ENCODE peak calls at places on chromosomes 3 and 15, in ten cellular contexts. G, N, I, C, X, U, M, L, S and J are unnamed samples.

GRCh38 chr15:71223516-71223915 is 108.2 kb downstream of the THSD4 start:
- DNase-seq in X (no peak), U (no peak), M (no peak), C (no peak), G (no peak), I (no peak), L (no peak), N (no peak), S (no peak), J (no peak)

GRCh38 chr3:10322355-10322715 is 1.4 kb upstream of the SEC13 start:
- DNase-seq in G (no peak), L (peak), X (no peak), I (no peak), C (no peak), U (no peak), N (no peak), M (peak), S (no peak), J (no peak)

GRCh38 chr15:101027920-101028319 is 108.8 kb downstream of the LRRK1 start:
- DNase-seq in U (no peak), L (no peak), N (no peak), M (no peak), S (no peak), G (no peak), X (no peak), C (no peak), I (peak), J (peak)

GRCh38 chr3:65888980-65889706 is 149.6 kb downstream of the MAGI1 start:
- DNase-seq in S (no peak), I (no peak), M (peak), U (no peak), X (peak), N (no peak), C (peak), L (no peak), G (no peak), J (no peak)

GRCh38 chr3:117844676-117845075 is 1135.1 kb downstream of the TUSC7 start:
- DNase-seq in X (no peak), M (peak), L (no peak), N (no peak), I (no peak), U (no peak), C (peak), S (no peak), G (no peak), J (no peak)

GRCh38 chr3:170741756-170742530 is 128.1 kb downstream of the RPL22L1 start:
- DNase-seq in C (no peak), U (no peak), G (no peak), L (no peak), S (no peak), X (no peak), N (no peak), I (no peak), M (no peak), J (no peak)

GRCh38 chr3:71921036-71921435 is 136.1 kb upstream of the PROK2 start:
- DNase-seq in N (no peak), G (no peak), C (no peak), U (no peak), X (no peak), S (no peak), L (no peak), I (no peak), M (no peak), J (no peak)

GRCh38 chr3:144324061-144324460 is 352.4 kb downstream of the DIPK2A start:
- DNase-seq in M (no peak), S (no peak), L (peak), I (no peak), U (no peak), X (no peak), C (no peak), N (no peak), G (no peak), J (no peak)

GRCh38 chr15:72796515-72797337 is 13.2 kb upstream of the ADPGK start:
- DNase-seq in G (peak), C (peak), U (peak), L (peak), N (peak), S (peak), I (no peak), X (no peak), M (peak), J (peak)

GRCh38 chr3:57797701-57798487 is 41.8 kb downstream of the SLMAP start:
- DNase-seq in S (no peak), C (no peak), N (no peak), G (no peak), U (no peak), I (no peak), M (no peak), L (no peak), X (no peak), J (no peak)

GRCh38 chr3:153595186-153595815 is 433.3 kb downstream of the RAP2B start:
- DNase-seq in L (peak), I (no peak), M (peak), U (peak), S (no peak), X (peak), C (peak), N (peak), G (no peak), J (no peak)

GRCh38 chr3:128578346-128578745 is 72.3 kb downstream of the RPN1 start:
- DNase-seq in X (no peak), C (no peak), G (no peak), L (no peak), M (no peak), N (no peak), U (no peak), S (no peak), I (no peak), J (no peak)

GRCh38 chr15:59521443-59521842 is 83.5 kb downstream of the FAM81A start:
- DNase-seq in G (no peak), X (no peak), N (no peak), M (no peak), S (no peak), U (no peak), I (no peak), C (no peak), L (no peak), J (no peak)

GRCh38 chr3:114226313-114226712 is 11.1 kb downstream of the ZNF80 start:
- DNase-seq in U (no peak), X (no peak), S (no peak), G (no peak), N (no peak), L (no peak), I (no peak), C (no peak), M (no peak), J (no peak)

GRCh38 chr3:129560269-129560787 is 17.4 kb downstream of the H1-8 start:
- DNase-seq in N (no peak), X (peak), M (peak), S (no peak), I (peak), C (peak), L (peak), G (no peak), U (peak), J (peak)

GRCh38 chr3:25071846-25072245 is 356.2 kb upstream of the RARB start:
- DNase-seq in M (no peak), S (no peak), U (no peak), G (no peak), I (no peak), L (no peak), X (no peak), C (no peak), N (no peak), J (no peak)

GRCh38 chr3:48595526-48596121 is 495 bp upstream of the COL7A1 start:
- DNase-seq in L (peak), N (no peak), I (peak), G (peak), X (peak), C (peak), U (no peak), S (no peak), M (peak), J (no peak)

GRCh38 chr15:59678620-59679019 is 10.5 kb downstream of the BNIP2 start:
- DNase-seq in X (no peak), U (no peak), N (no peak), I (no peak), G (no peak), S (no peak), C (no peak), M (peak), L (no peak), J (no peak)

GRCh38 chr15:92268900-92269299 is 124.8 kb upstream of the ST8SIA2 start:
- DNase-seq in N (no peak), S (no peak), U (no peak), I (no peak), X (no peak), M (no peak), C (no peak), G (no peak), L (no peak), J (no peak)

DNA sequence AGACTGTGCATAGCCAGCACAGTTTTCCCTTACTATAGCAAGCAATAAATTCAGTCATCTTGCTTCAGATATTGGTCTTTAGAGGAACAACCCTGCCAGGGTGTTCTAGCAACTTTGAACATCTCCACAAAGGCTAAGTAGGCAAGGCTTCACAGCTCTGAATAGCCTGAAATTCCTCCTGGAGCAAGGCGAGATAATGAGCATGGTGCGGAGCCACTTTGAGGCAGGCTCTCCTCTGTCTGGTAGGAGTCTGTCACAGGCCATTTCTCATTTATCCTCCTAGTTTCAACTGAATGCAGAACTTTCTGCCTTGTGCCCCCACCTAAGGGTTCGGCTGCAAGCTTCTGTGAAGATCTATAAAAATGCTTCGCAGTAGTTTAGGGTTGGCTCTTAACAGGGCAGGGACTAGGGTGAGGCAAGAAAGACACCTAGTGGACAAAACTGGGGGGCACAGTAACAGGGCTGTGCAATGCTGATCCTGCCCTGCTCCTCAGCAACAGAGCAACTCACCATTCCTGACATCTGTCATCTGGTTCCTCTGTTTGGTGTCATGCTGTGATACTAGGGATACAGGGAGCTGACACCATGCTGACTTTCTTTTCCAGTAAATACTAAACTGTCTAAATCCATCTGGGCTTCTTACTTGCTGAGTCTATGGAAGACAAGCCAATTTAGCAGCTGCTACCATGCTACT is 16.6 kb upstream of the EHHADH start:
- DNase-seq in S (peak), X (no peak), I (no peak), C (peak), N (no peak), U (peak), L (peak), G (no peak), M (peak), J (no peak)
- TF ChIP-seq CTCF in S (peak), X (peak), I (peak), C (peak), N (peak), U (peak), L (peak), G (no peak), M (peak), J (no peak)

GRCh38 chr3:172357850-172358754 is 90.2 kb downstream of the GHSR start:
- DNase-seq in U (no peak), M (peak), N (no peak), S (no peak), X (no peak), G (no peak), I (no peak), L (peak), C (peak), J (no peak)
- TF ChIP-seq CTCF in U (no peak), M (no peak), N (no peak), S (no peak), X (no peak), G (no peak), I (no peak), L (no peak), C (no peak), J (no peak)

GRCh38 chr3:194925614-194926013 is 239.9 kb downstream of the FAM43A start:
- DNase-seq in C (no peak), M (no peak), N (no peak), I (no peak), X (no peak), L (no peak), G (no peak), S (no peak), U (no peak), J (no peak)

GRCh38 chr3:194928183-194928736 is 242.6 kb downstream of the FAM43A start:
- DNase-seq in N (no peak), S (no peak), U (no peak), G (no peak), X (peak), M (peak), C (peak), I (no peak), L (no peak), J (no peak)

GRCh38 chr3:194930439-194931204 is 244.9 kb downstream of the FAM43A start:
- DNase-seq in N (no peak), M (peak), U (no peak), S (peak), I (peak), X (peak), C (peak), G (no peak), L (peak), J (no peak)

GRCh38 chr3:194931366-194931765 is 245.7 kb downstream of the FAM43A start:
- DNase-seq in N (no peak), I (no peak), G (no peak), M (no peak), L (no peak), U (no peak), S (no peak), X (no peak), C (no peak), J (no peak)

GRCh38 chr3:194928831-194929594 is 243.3 kb downstream of the FAM43A start:
- DNase-seq in I (no peak), C (no peak), G (no peak), M (no peak), L (peak), S (peak), X (no peak), N (no peak), U (peak), J (peak)
- TF ChIP-seq CTCF in I (peak), C (peak), G (no peak), M (peak), L (no peak), S (peak), X (peak), N (no peak), U (no peak), J (peak)

DNA sequence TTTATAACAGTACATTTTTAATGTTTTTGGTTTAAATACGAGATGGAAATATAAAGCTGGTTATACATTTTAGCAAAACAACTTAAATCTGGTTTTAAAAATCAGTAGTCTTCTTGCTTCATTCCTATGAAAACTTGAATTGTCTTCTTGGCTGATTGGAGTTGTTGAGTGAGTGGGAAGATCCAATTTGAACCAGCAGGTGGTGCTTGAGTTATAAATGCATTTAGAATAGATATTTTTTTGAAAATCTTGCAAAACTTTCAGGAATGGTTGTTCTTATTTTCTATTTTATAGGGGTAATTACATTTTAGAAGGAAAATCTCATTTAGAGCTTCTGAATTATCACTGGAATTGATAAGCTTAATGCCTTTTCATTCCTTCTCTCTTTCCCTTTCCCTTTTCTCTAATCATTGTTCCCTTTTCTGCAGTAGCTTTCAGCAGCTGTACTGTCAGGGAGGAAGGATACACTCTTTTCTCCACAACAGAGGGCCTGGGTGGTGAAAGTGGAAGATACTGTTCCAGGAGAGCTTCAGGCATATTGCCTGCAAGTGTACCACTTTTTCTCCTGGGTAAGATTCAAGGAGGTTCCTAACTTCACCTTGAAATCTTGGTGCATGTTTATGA is 335.6 kb downstream of the NLGN1 start:
- DNase-seq in S (no peak), X (peak), G (no peak), U (peak), C (peak), M (peak), L (peak), I (no peak), N (no peak), J (no peak)
- TF ChIP-seq CTCF in S (peak), X (peak), G (no peak), U (no peak), C (peak), M (peak), L (peak), I (peak), N (peak), J (peak)